ENCODE peak calls at places on chromosomes 16 and 17, in six cellular contexts. One of them, this sample, is unnamed.

GRCh38 chr16:49049191-49049590 is 232.4 kb downstream of the CBLN1 start:
- DNase-seq in left lung: no peak
- DNase-seq in dorsolateral prefrontal cortex: peak; percentile 31
- DNase-seq in neuronal stem cell: no peak
- DNase-seq in GM23338: no peak
- DNase-seq in heart right ventricle: no peak
- DNase-seq in this sample: no peak

GRCh38 chr16:76676356-76676755 is 399.2 kb downstream of the CNTNAP4 start:
- DNase-seq in left lung: no peak
- DNase-seq in dorsolateral prefrontal cortex: no peak
- DNase-seq in heart right ventricle: no peak
- DNase-seq in neuronal stem cell: no peak
- DNase-seq in GM23338: peak; percentile 48
- DNase-seq in this sample: no peak

GRCh38 chr17:50542795-50543774 is 3.9 kb upstream of the SPATA20 start:
- DNase-seq in left lung: peak; percentile 81
- DNase-seq in dorsolateral prefrontal cortex: no peak
- DNase-seq in heart right ventricle: peak; percentile 31
- DNase-seq in GM23338: no peak
- DNase-seq in neuronal stem cell: no peak
- DNase-seq in this sample: peak; percentile 85

GRCh38 chr16:3158498-3159314 is 23.9 kb downstream of the ZNF213 start:
- DNase-seq in neuronal stem cell: peak; percentile 71
- DNase-seq in dorsolateral prefrontal cortex: peak; percentile 43
- DNase-seq in heart right ventricle: peak; percentile 85
- DNase-seq in left lung: peak; percentile 92
- DNase-seq in GM23338: peak; percentile 93
- DNase-seq in this sample: peak; percentile 95

GRCh38 chr17:17712268-17712924 is 31.1 kb downstream of the RAI1 start:
- DNase-seq in neuronal stem cell: no peak
- DNase-seq in GM23338: no peak
- DNase-seq in left lung: no peak
- DNase-seq in dorsolateral prefrontal cortex: no peak
- DNase-seq in heart right ventricle: no peak
- DNase-seq in this sample: no peak

GRCh38 chr17:55161935-55162555 is 102.7 kb upstream of the HLF start:
- DNase-seq in neuronal stem cell: no peak
- DNase-seq in GM23338: no peak
- DNase-seq in left lung: no peak
- DNase-seq in dorsolateral prefrontal cortex: no peak
- DNase-seq in heart right ventricle: no peak
- DNase-seq in this sample: no peak

GRCh38 chr17:17500999-17501605 is 4.9 kb upstream of the RASD1 start:
- DNase-seq in dorsolateral prefrontal cortex: no peak
- DNase-seq in GM23338: no peak
- DNase-seq in neuronal stem cell: no peak
- DNase-seq in heart right ventricle: no peak
- DNase-seq in left lung: no peak
- DNase-seq in this sample: peak; percentile 47

GRCh38 chr17:31428512-31428911 is 37.0 kb downstream of the RAB11FIP4 start:
- DNase-seq in heart right ventricle: no peak
- DNase-seq in dorsolateral prefrontal cortex: no peak
- DNase-seq in left lung: no peak
- DNase-seq in GM23338: no peak
- DNase-seq in neuronal stem cell: no peak
- DNase-seq in this sample: no peak

GRCh38 chr16:1156111-1156982 is 3.4 kb downstream of the CACNA1H start:
- DNase-seq in heart right ventricle: no peak
- DNase-seq in GM23338: no peak
- DNase-seq in dorsolateral prefrontal cortex: no peak
- DNase-seq in left lung: no peak
- DNase-seq in neuronal stem cell: no peak
- DNase-seq in this sample: no peak

GRCh38 chr16:77679901-77680300 is 42.4 kb upstream of the NUDT7 start:
- DNase-seq in neuronal stem cell: no peak
- DNase-seq in GM23338: no peak
- DNase-seq in left lung: no peak
- DNase-seq in heart right ventricle: no peak
- DNase-seq in dorsolateral prefrontal cortex: no peak
- DNase-seq in this sample: no peak

GRCh38 chr17:27206447-27206846 is 87.5 kb upstream of the WSB1 start:
- DNase-seq in left lung: no peak
- DNase-seq in heart right ventricle: no peak
- DNase-seq in neuronal stem cell: no peak
- DNase-seq in dorsolateral prefrontal cortex: no peak
- DNase-seq in GM23338: peak; percentile 45
- DNase-seq in this sample: no peak

GRCh38 chr17:41308918-41309359 is at the start of gene KRTAP16-1:
- DNase-seq in GM23338: no peak
- DNase-seq in neuronal stem cell: no peak
- DNase-seq in dorsolateral prefrontal cortex: no peak
- DNase-seq in heart right ventricle: no peak
- DNase-seq in left lung: no peak
- DNase-seq in this sample: no peak

GRCh38 chr17:72684405-72685020 is 408.0 kb downstream of the SLC39A11 start:
- DNase-seq in heart right ventricle: no peak
- DNase-seq in dorsolateral prefrontal cortex: no peak
- DNase-seq in left lung: no peak
- DNase-seq in neuronal stem cell: no peak
- DNase-seq in GM23338: no peak
- DNase-seq in this sample: no peak
- H3K27ac ChIP-seq in heart right ventricle: no peak overlapping the region
- H3K27ac ChIP-seq in dorsolateral prefrontal cortex: no peak overlapping the region
- H3K27ac ChIP-seq in left lung: peak overlapping the region; percentile 63
- H3K27ac ChIP-seq in neuronal stem cell: no peak overlapping the region
- H3K27ac ChIP-seq in GM23338: no peak overlapping the region
- H3K27ac ChIP-seq in this sample: peak overlapping the region; percentile 65

GRCh38 chr16:50165473-50165872 is 12.4 kb downstream of the TENT4B start:
- DNase-seq in left lung: no peak
- DNase-seq in GM23338: no peak
- DNase-seq in neuronal stem cell: no peak
- DNase-seq in heart right ventricle: no peak
- DNase-seq in dorsolateral prefrontal cortex: no peak
- DNase-seq in this sample: no peak
- H3K27ac ChIP-seq in left lung: no peak overlapping the region
- H3K27ac ChIP-seq in GM23338: no peak overlapping the region
- H3K27ac ChIP-seq in neuronal stem cell: no peak overlapping the region
- H3K27ac ChIP-seq in heart right ventricle: no peak overlapping the region
- H3K27ac ChIP-seq in dorsolateral prefrontal cortex: no peak overlapping the region
- H3K27ac ChIP-seq in this sample: no peak overlapping the region

DNA sequence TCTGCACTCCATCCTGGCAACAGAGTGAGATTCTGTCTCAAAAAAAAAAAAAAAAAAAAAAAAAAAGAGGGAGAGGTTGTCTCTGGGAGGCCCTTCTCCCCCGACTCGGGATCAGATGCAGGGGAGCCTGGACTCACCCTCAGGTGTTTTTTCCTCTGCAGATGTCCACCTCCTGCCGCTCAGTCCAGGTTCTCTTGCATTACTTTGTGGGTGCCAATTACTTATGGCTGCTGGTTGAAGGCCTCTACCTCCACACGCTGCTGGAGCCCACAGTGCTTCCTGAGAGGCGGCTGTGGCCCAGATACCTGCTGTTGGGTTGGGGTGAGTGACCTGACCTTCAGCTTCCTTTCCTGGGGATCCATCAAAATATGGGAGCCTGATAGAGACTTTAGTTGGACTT is 34.1 kb downstream of the GLP2R start:
- DNase-seq in neuronal stem cell: no peak
- DNase-seq in left lung: no peak
- DNase-seq in heart right ventricle: no peak
- DNase-seq in GM23338: no peak
- DNase-seq in dorsolateral prefrontal cortex: no peak
- DNase-seq in this sample: no peak
- H3K27ac ChIP-seq in neuronal stem cell: no peak overlapping the region
- H3K27ac ChIP-seq in left lung: no peak overlapping the region
- H3K27ac ChIP-seq in heart right ventricle: no peak overlapping the region
- H3K27ac ChIP-seq in GM23338: no peak overlapping the region
- H3K27ac ChIP-seq in dorsolateral prefrontal cortex: no peak overlapping the region
- H3K27ac ChIP-seq in this sample: no peak overlapping the region

GRCh38 chr16:30112197-30113030 is 923 bp downstream of the GDPD3 start:
- DNase-seq in dorsolateral prefrontal cortex: no peak
- DNase-seq in heart right ventricle: peak; percentile 73
- DNase-seq in GM23338: peak; percentile 85
- DNase-seq in left lung: peak; percentile 52
- DNase-seq in neuronal stem cell: no peak
- DNase-seq in this sample: peak; percentile 81

GRCh38 chr16:30108059-30108855 is 5.1 kb downstream of the GDPD3 start:
- DNase-seq in GM23338: no peak
- DNase-seq in dorsolateral prefrontal cortex: no peak
- DNase-seq in neuronal stem cell: no peak
- DNase-seq in heart right ventricle: no peak
- DNase-seq in left lung: no peak
- DNase-seq in this sample: peak; percentile 26

GRCh38 chr16:30113711-30114333 is 485 bp upstream of the GDPD3 start:
- DNase-seq in left lung: no peak
- DNase-seq in heart right ventricle: no peak
- DNase-seq in GM23338: no peak
- DNase-seq in dorsolateral prefrontal cortex: no peak
- DNase-seq in neuronal stem cell: no peak
- DNase-seq in this sample: no peak

GRCh38 chr16:30113031-30113710 is at the start of gene GDPD3:
- DNase-seq in neuronal stem cell: no peak
- DNase-seq in heart right ventricle: peak; percentile 52
- DNase-seq in left lung: peak; percentile 57
- DNase-seq in GM23338: no peak
- DNase-seq in dorsolateral prefrontal cortex: no peak
- DNase-seq in this sample: peak; percentile 70

DNA sequence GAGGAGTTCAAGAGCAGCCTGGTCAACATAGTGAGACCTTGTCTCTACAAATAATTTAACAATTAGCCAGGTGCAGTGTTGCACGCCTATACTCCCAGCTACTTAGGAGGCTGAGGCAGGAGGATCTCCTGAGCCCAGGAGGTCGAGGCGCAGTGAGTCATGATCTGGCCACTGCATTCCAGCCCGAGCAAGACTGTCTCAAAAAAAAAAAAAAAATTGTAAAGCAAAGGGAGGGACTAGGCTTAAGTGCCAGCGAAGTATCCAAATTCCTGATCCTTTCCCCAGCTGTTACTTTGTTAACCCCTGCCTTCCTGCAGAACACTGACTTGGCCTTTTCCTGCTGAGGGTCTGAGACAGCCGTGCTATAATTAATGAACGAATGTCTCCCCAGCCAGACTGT is 2.7 kb downstream of the GDPD3 start:
- DNase-seq in GM23338: no peak
- DNase-seq in dorsolateral prefrontal cortex: no peak
- DNase-seq in heart right ventricle: no peak
- DNase-seq in neuronal stem cell: no peak
- DNase-seq in left lung: no peak
- DNase-seq in this sample: no peak
- H3K27ac ChIP-seq in GM23338: no peak overlapping the region
- H3K27ac ChIP-seq in dorsolateral prefrontal cortex: no peak overlapping the region
- H3K27ac ChIP-seq in heart right ventricle: no peak overlapping the region
- H3K27ac ChIP-seq in neuronal stem cell: no peak overlapping the region
- H3K27ac ChIP-seq in left lung: no peak overlapping the region
- H3K27ac ChIP-seq in this sample: no peak overlapping the region

GRCh38 chr16:11583171-11583570 is 3.5 kb downstream of the LITAF start:
- DNase-seq in heart right ventricle: no peak
- DNase-seq in neuronal stem cell: no peak
- DNase-seq in dorsolateral prefrontal cortex: no peak
- DNase-seq in GM23338: no peak
- DNase-seq in left lung: no peak
- DNase-seq in this sample: no peak
- H3K27ac ChIP-seq in heart right ventricle: peak overlapping the region; percentile 57
- H3K27ac ChIP-seq in neuronal stem cell: no peak overlapping the region
- H3K27ac ChIP-seq in dorsolateral prefrontal cortex: no peak overlapping the region
- H3K27ac ChIP-seq in GM23338: peak overlapping the region; percentile 10
- H3K27ac ChIP-seq in left lung: peak overlapping the region; percentile 93
- H3K27ac ChIP-seq in this sample: no peak overlapping the region

GRCh38 chr17:37278247-37278894 is 97.4 kb upstream of the C17orf78 start:
- DNase-seq in left lung: no peak
- DNase-seq in neuronal stem cell: no peak
- DNase-seq in dorsolateral prefrontal cortex: no peak
- DNase-seq in GM23338: no peak
- DNase-seq in heart right ventricle: no peak
- DNase-seq in this sample: no peak
- H3K27ac ChIP-seq in left lung: peak overlapping the region; percentile 29
- H3K27ac ChIP-seq in neuronal stem cell: no peak overlapping the region
- H3K27ac ChIP-seq in dorsolateral prefrontal cortex: no peak overlapping the region
- H3K27ac ChIP-seq in GM23338: no peak overlapping the region
- H3K27ac ChIP-seq in heart right ventricle: no peak overlapping the region
- H3K27ac ChIP-seq in this sample: no peak overlapping the region

GRCh38 chr16:14368399-14368798 is 261.7 kb downstream of the PARN start:
- DNase-seq in GM23338: no peak
- DNase-seq in dorsolateral prefrontal cortex: no peak
- DNase-seq in left lung: no peak
- DNase-seq in neuronal stem cell: no peak
- DNase-seq in heart right ventricle: no peak
- DNase-seq in this sample: no peak

GRCh38 chr16:14372471-14372870 is 257.6 kb downstream of the PARN start:
- DNase-seq in left lung: no peak
- DNase-seq in dorsolateral prefrontal cortex: no peak
- DNase-seq in GM23338: peak; percentile 41
- DNase-seq in neuronal stem cell: no peak
- DNase-seq in heart right ventricle: no peak
- DNase-seq in this sample: no peak

GRCh38 chr16:14371778-14372431 is 258.2 kb downstream of the PARN start:
- DNase-seq in left lung: no peak
- DNase-seq in dorsolateral prefrontal cortex: no peak
- DNase-seq in GM23338: peak; percentile 48
- DNase-seq in neuronal stem cell: peak; percentile 35
- DNase-seq in heart right ventricle: no peak
- DNase-seq in this sample: no peak

GRCh38 chr16:14369734-14370598 is 260.1 kb downstream of the PARN start:
- DNase-seq in GM23338: no peak
- DNase-seq in neuronal stem cell: no peak
- DNase-seq in heart right ventricle: peak; percentile 35
- DNase-seq in left lung: no peak
- DNase-seq in dorsolateral prefrontal cortex: no peak
- DNase-seq in this sample: no peak

DNA sequence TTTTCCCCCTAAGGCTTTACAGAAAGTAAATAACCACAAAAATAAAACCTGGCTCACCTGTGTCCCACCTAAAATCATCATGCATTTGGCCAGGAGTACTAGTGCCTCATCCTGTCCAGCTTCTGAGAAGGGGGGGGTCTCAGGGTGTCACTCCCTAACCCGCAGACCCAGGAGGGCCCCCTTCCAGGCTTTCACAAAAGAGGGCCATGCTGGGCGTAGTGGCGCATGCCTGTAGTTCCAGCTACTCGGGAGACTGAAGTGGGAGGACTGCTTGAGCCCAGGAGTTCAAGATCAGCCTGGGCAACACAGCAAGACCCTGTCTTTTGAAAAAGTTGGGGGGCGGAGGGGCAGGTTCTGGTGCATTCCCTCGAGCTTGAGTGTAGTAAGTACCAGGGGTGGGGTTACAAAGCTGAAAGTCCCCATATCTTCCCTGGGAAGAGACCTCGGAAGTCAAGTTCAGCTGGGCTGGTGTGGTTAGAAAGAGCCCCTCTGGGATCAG is 259.3 kb downstream of the PARN start:
- DNase-seq in dorsolateral prefrontal cortex: no peak
- DNase-seq in heart right ventricle: no peak
- DNase-seq in neuronal stem cell: no peak
- DNase-seq in GM23338: no peak
- DNase-seq in left lung: no peak
- DNase-seq in this sample: no peak
- H3K27ac ChIP-seq in dorsolateral prefrontal cortex: no peak overlapping the region
- H3K27ac ChIP-seq in heart right ventricle: no peak overlapping the region
- H3K27ac ChIP-seq in neuronal stem cell: no peak overlapping the region
- H3K27ac ChIP-seq in GM23338: no peak overlapping the region
- H3K27ac ChIP-seq in left lung: no peak overlapping the region
- H3K27ac ChIP-seq in this sample: no peak overlapping the region

GRCh38 chr16:66165879-66166278 is 200.6 kb upstream of the CDH5 start:
- DNase-seq in neuronal stem cell: no peak
- DNase-seq in dorsolateral prefrontal cortex: no peak
- DNase-seq in left lung: no peak
- DNase-seq in GM23338: no peak
- DNase-seq in heart right ventricle: no peak
- DNase-seq in this sample: no peak
- H3K27ac ChIP-seq in neuronal stem cell: no peak overlapping the region
- H3K27ac ChIP-seq in dorsolateral prefrontal cortex: no peak overlapping the region
- H3K27ac ChIP-seq in left lung: no peak overlapping the region
- H3K27ac ChIP-seq in GM23338: no peak overlapping the region
- H3K27ac ChIP-seq in heart right ventricle: no peak overlapping the region
- H3K27ac ChIP-seq in this sample: no peak overlapping the region

This sample was measured in upper lobe of right lung.